ENCODE peak calls at places on chromosomes 4 and X, in five cellular contexts. X, A, I, V and Y are unnamed samples.

GRCh38 chrX:119809185-119809666 is 17.8 kb upstream of the RPL39 start:
- DNase-seq in X (no peak), A (no peak), V (peak; percentile 25), I (peak; percentile 9), Y (no peak)

GRCh38 chrX:10939384-10939783 is 171.7 kb upstream of the HCCS start:
- DNase-seq in A (no peak), I (peak; percentile 51), X (no peak), V (no peak), Y (peak; percentile 6)

GRCh38 chrX:53398216-53398615 is 24.2 kb downstream of the SMC1A start:
- DNase-seq in I (no peak), X (no peak), A (no peak), V (no peak), Y (no peak)

GRCh38 chr4:169439244-169439643 is 168.5 kb upstream of the SH3RF1 start:
- DNase-seq in I (no peak), A (no peak), X (no peak), V (no peak), Y (no peak)

GRCh38 chr4:41644915-41645295 is 103.6 kb downstream of the PHOX2B start:
- DNase-seq in X (no peak), I (no peak), V (no peak), A (no peak), Y (no peak)

GRCh38 chr4:175308236-175308635 is 390.1 kb downstream of the ADAM29 start:
- DNase-seq in A (no peak), I (peak; percentile 50), V (peak; percentile 52), X (no peak), Y (peak; percentile 39)

GRCh38 chr4:109046549-109047171 is 255.8 kb downstream of the COL25A1 start:
- DNase-seq in A (no peak), I (peak; percentile 41), V (peak; percentile 58), X (no peak), Y (no peak)

GRCh38 chr4:76830612-76831474 is 67.1 kb downstream of the SOWAHB start:
- DNase-seq in X (no peak), A (no peak), I (peak; percentile 90), V (peak; percentile 61), Y (peak; percentile 89)

GRCh38 chrX:35351212-35351611 is 408.6 kb downstream of the FAM47B start:
- DNase-seq in A (no peak), X (no peak), V (no peak), I (no peak), Y (no peak)

GRCh38 chr4:28868831-28869230 is 1851.3 kb upstream of the PCDH7 start:
- DNase-seq in V (no peak), A (no peak), X (no peak), I (peak; percentile 38), Y (no peak)

GRCh38 chr4:112938461-112939058 is 110.9 kb upstream of the ANK2 start:
- DNase-seq in I (peak; percentile 46), A (no peak), X (no peak), V (peak; percentile 10), Y (peak; percentile 23)

GRCh38 chr4:77007358-77008230 is 58.0 kb downstream of the SEPTIN11 start:
- DNase-seq in I (peak; percentile 83), V (peak; percentile 87), X (no peak), A (peak; percentile 32), Y (peak; percentile 54)

GRCh38 chrX:153371256-153371655 is 29.9 kb downstream of the PNMA6E start:
- DNase-seq in X (no peak), A (no peak), V (no peak), I (no peak), Y (no peak)

GRCh38 chr4:97073194-97073593 is 1070.1 kb downstream of the STPG2 start:
- DNase-seq in A (no peak), V (no peak), X (no peak), I (no peak), Y (peak; percentile 56)

GRCh38 chr4:26151615-26152014 is 169.2 kb upstream of the RBPJ start:
- DNase-seq in I (no peak), A (no peak), X (no peak), V (no peak), Y (no peak)

GRCh38 chrX:105314468-105314867 is 94.0 kb upstream of the TEX13A start:
- DNase-seq in V (peak; percentile 6), X (no peak), A (no peak), I (no peak), Y (no peak)

GRCh38 chr4:28167411-28167810 is 1306.8 kb downstream of the STIM2 start:
- DNase-seq in V (no peak), X (no peak), I (peak; percentile 9), A (no peak), Y (no peak)

GRCh38 chr4:74997942-74998341 is 65.0 kb downstream of the PARM1 start:
- DNase-seq in V (no peak), X (no peak), I (no peak), A (no peak), Y (no peak)

GRCh38 chr4:95209942-95210341 is 338.8 kb downstream of the UNC5C start:
- DNase-seq in A (no peak), I (no peak), V (no peak), X (no peak), Y (no peak)

GRCh38 chr4:47852121-47852520 is 14.3 kb upstream of the CORIN start:
- DNase-seq in V (peak; percentile 88), I (peak; percentile 74), X (no peak), A (no peak), Y (no peak)

GRCh38 chr4:88054909-88055308 is 47.5 kb downstream of the PKD2 start:
- DNase-seq in V (peak; percentile 74), A (no peak), X (no peak), I (peak; percentile 48), Y (peak; percentile 35)

GRCh38 chrX:106220177-106220576 is 52.1 kb downstream of the PWWP3B start:
- DNase-seq in X (no peak), V (no peak), I (no peak), A (no peak), Y (no peak)